ENCODE peak calls at places on chromosomes 13 and 19, in seven cellular contexts. One of them, this sample, is unnamed.

GRCh38 chr13:86409466-86410241 is 610.4 kb upstream of the SLITRK6 start:
- DNase-seq in EL: no peak
- DNase-seq in NCI-H345: no peak
- DNase-seq in naive thymus-derived CD4-positive, alpha-beta T cell: no peak
- DNase-seq in NCI-H1417 treated with DMSO at 0.1 percent for 48 hours: no peak
- DNase-seq in NCI-H510A: no peak
- DNase-seq in tibial artery: no peak
- DNase-seq in this sample: no peak

GRCh38 chr13:66513728-66514127 is 716.4 kb downstream of the PCDH9 start:
- DNase-seq in EL: peak; percentile 12
- DNase-seq in NCI-H345: no peak
- DNase-seq in naive thymus-derived CD4-positive, alpha-beta T cell: no peak
- DNase-seq in NCI-H1417 treated with DMSO at 0.1 percent for 48 hours: no peak
- DNase-seq in NCI-H510A: no peak
- DNase-seq in tibial artery: no peak
- DNase-seq in this sample: no peak

GRCh38 chr13:112888238-112889111 is 80.5 kb upstream of the MCF2L start:
- DNase-seq in EL: no peak
- DNase-seq in NCI-H345: no peak
- DNase-seq in naive thymus-derived CD4-positive, alpha-beta T cell: no peak
- DNase-seq in NCI-H1417 treated with DMSO at 0.1 percent for 48 hours: no peak
- DNase-seq in NCI-H510A: no peak
- DNase-seq in tibial artery: no peak
- DNase-seq in this sample: no peak

GRCh38 chr13:112752711-112753541 is 63.1 kb downstream of the ATP11A start:
- DNase-seq in EL: no peak
- DNase-seq in NCI-H345: no peak
- DNase-seq in naive thymus-derived CD4-positive, alpha-beta T cell: no peak
- DNase-seq in NCI-H1417 treated with DMSO at 0.1 percent for 48 hours: no peak
- DNase-seq in NCI-H510A: no peak
- DNase-seq in tibial artery: no peak
- DNase-seq in this sample: no peak

GRCh38 chr19:48639483-48640375 is 2.5 kb upstream of the DBP start:
- DNase-seq in EL: peak; percentile 1
- DNase-seq in NCI-H345: no peak
- DNase-seq in naive thymus-derived CD4-positive, alpha-beta T cell: no peak
- DNase-seq in NCI-H1417 treated with DMSO at 0.1 percent for 48 hours: no peak
- DNase-seq in NCI-H510A: no peak
- DNase-seq in tibial artery: no peak
- DNase-seq in this sample: no peak

GRCh38 chr19:31612873-31613272 is 263.6 kb upstream of the TSHZ3 start:
- DNase-seq in EL: no peak
- DNase-seq in NCI-H345: no peak
- DNase-seq in naive thymus-derived CD4-positive, alpha-beta T cell: no peak
- DNase-seq in NCI-H1417 treated with DMSO at 0.1 percent for 48 hours: no peak
- DNase-seq in NCI-H510A: no peak
- DNase-seq in tibial artery: no peak
- DNase-seq in this sample: no peak

GRCh38 chr13:96792736-96793444 is 201.4 kb downstream of the OXGR1 start:
- DNase-seq in EL: peak; percentile 3
- DNase-seq in NCI-H345: no peak
- DNase-seq in naive thymus-derived CD4-positive, alpha-beta T cell: no peak
- DNase-seq in NCI-H1417 treated with DMSO at 0.1 percent for 48 hours: no peak
- DNase-seq in NCI-H510A: no peak
- DNase-seq in tibial artery: no peak
- DNase-seq in this sample: no peak

GRCh38 chr13:50055454-50055853 is 40.2 kb downstream of the KCNRG start:
- DNase-seq in EL: no peak
- DNase-seq in NCI-H345: no peak
- DNase-seq in naive thymus-derived CD4-positive, alpha-beta T cell: no peak
- DNase-seq in NCI-H1417 treated with DMSO at 0.1 percent for 48 hours: no peak
- DNase-seq in NCI-H510A: no peak
- DNase-seq in tibial artery: no peak
- DNase-seq in this sample: no peak

GRCh38 chr19:14059093-14059480 is 2.8 kb downstream of the PALM3 start:
- DNase-seq in EL: no peak
- DNase-seq in NCI-H345: no peak
- DNase-seq in naive thymus-derived CD4-positive, alpha-beta T cell: peak; percentile 46
- DNase-seq in NCI-H1417 treated with DMSO at 0.1 percent for 48 hours: no peak
- DNase-seq in NCI-H510A: no peak
- DNase-seq in tibial artery: no peak
- DNase-seq in this sample: peak; percentile 53

GRCh38 chr13:87941244-87941643 is 270.1 kb downstream of the SLITRK5 start:
- DNase-seq in EL: no peak
- DNase-seq in NCI-H345: no peak
- DNase-seq in naive thymus-derived CD4-positive, alpha-beta T cell: no peak
- DNase-seq in NCI-H1417 treated with DMSO at 0.1 percent for 48 hours: no peak
- DNase-seq in NCI-H510A: no peak
- DNase-seq in tibial artery: no peak
- DNase-seq in this sample: no peak

GRCh38 chr13:95564948-95565347 is 12.4 kb downstream of the CLDN10 start:
- DNase-seq in EL: peak; percentile 48
- DNase-seq in NCI-H345: no peak
- DNase-seq in naive thymus-derived CD4-positive, alpha-beta T cell: no peak
- DNase-seq in NCI-H1417 treated with DMSO at 0.1 percent for 48 hours: no peak
- DNase-seq in NCI-H510A: no peak
- DNase-seq in tibial artery: no peak
- DNase-seq in this sample: no peak

GRCh38 chr13:26017196-26017921 is 34.5 kb downstream of the SHISA2 start:
- DNase-seq in EL: no peak
- DNase-seq in NCI-H345: peak; percentile 23
- DNase-seq in naive thymus-derived CD4-positive, alpha-beta T cell: no peak
- DNase-seq in NCI-H1417 treated with DMSO at 0.1 percent for 48 hours: no peak
- DNase-seq in NCI-H510A: no peak
- DNase-seq in tibial artery: no peak
- DNase-seq in this sample: no peak

GRCh38 chr13:24502567-24503375 is 9.8 kb downstream of the PARP4 start:
- DNase-seq in EL: peak; percentile 75
- DNase-seq in NCI-H345: peak; percentile 7
- DNase-seq in naive thymus-derived CD4-positive, alpha-beta T cell: no peak
- DNase-seq in NCI-H1417 treated with DMSO at 0.1 percent for 48 hours: no peak
- DNase-seq in NCI-H510A: no peak
- DNase-seq in tibial artery: no peak
- DNase-seq in this sample: no peak

GRCh38 chr19:51489113-51489512 is 10.8 kb downstream of the CEACAM18 start:
- DNase-seq in EL: no peak
- DNase-seq in NCI-H345: no peak
- DNase-seq in naive thymus-derived CD4-positive, alpha-beta T cell: no peak
- DNase-seq in NCI-H1417 treated with DMSO at 0.1 percent for 48 hours: no peak
- DNase-seq in NCI-H510A: no peak
- DNase-seq in tibial artery: no peak
- DNase-seq in this sample: no peak

GRCh38 chr13:111941845-111942447 is 125.0 kb upstream of the SOX1 start:
- DNase-seq in EL: no peak
- DNase-seq in NCI-H345: no peak
- DNase-seq in naive thymus-derived CD4-positive, alpha-beta T cell: no peak
- DNase-seq in NCI-H1417 treated with DMSO at 0.1 percent for 48 hours: no peak
- DNase-seq in NCI-H510A: no peak
- DNase-seq in tibial artery: no peak
- DNase-seq in this sample: no peak

GRCh38 chr19:30245401-30246039 is 126.7 kb upstream of the ZNF536 start:
- DNase-seq in EL: no peak
- DNase-seq in NCI-H345: no peak
- DNase-seq in naive thymus-derived CD4-positive, alpha-beta T cell: no peak
- DNase-seq in NCI-H1417 treated with DMSO at 0.1 percent for 48 hours: no peak
- DNase-seq in NCI-H510A: no peak
- DNase-seq in tibial artery: no peak
- DNase-seq in this sample: no peak

GRCh38 chr19:17829855-17830566 is 8.7 kb upstream of the INSL3 start:
- DNase-seq in EL: no peak
- DNase-seq in NCI-H345: peak; percentile 75
- DNase-seq in naive thymus-derived CD4-positive, alpha-beta T cell: no peak
- DNase-seq in NCI-H1417 treated with DMSO at 0.1 percent for 48 hours: no peak
- DNase-seq in NCI-H510A: no peak
- DNase-seq in tibial artery: no peak
- DNase-seq in this sample: no peak

GRCh38 chr13:49052801-49053200 is 77.1 kb downstream of the FNDC3A start:
- DNase-seq in EL: no peak
- DNase-seq in NCI-H345: no peak
- DNase-seq in naive thymus-derived CD4-positive, alpha-beta T cell: no peak
- DNase-seq in NCI-H1417 treated with DMSO at 0.1 percent for 48 hours: no peak
- DNase-seq in NCI-H510A: no peak
- DNase-seq in tibial artery: no peak
- DNase-seq in this sample: no peak

GRCh38 chr13:27969073-27969865 is at the start of gene CDX2:
- DNase-seq in EL: no peak
- DNase-seq in NCI-H345: peak; percentile 1
- DNase-seq in naive thymus-derived CD4-positive, alpha-beta T cell: no peak
- DNase-seq in NCI-H1417 treated with DMSO at 0.1 percent for 48 hours: no peak
- DNase-seq in NCI-H510A: peak; percentile 65
- DNase-seq in tibial artery: no peak
- DNase-seq in this sample: no peak

GRCh38 chr13:74464656-74465055 is 330.5 kb upstream of the KLF12 start:
- DNase-seq in EL: no peak
- DNase-seq in NCI-H345: no peak
- DNase-seq in naive thymus-derived CD4-positive, alpha-beta T cell: no peak
- DNase-seq in NCI-H1417 treated with DMSO at 0.1 percent for 48 hours: no peak
- DNase-seq in NCI-H510A: no peak
- DNase-seq in tibial artery: no peak
- DNase-seq in this sample: no peak

GRCh38 chr19:37309834-37310575 is 60.9 kb upstream of the ZNF527 start:
- DNase-seq in EL: no peak
- DNase-seq in NCI-H345: peak; percentile 45
- DNase-seq in naive thymus-derived CD4-positive, alpha-beta T cell: no peak
- DNase-seq in NCI-H1417 treated with DMSO at 0.1 percent for 48 hours: no peak
- DNase-seq in NCI-H510A: no peak
- DNase-seq in tibial artery: no peak
- DNase-seq in this sample: no peak

GRCh38 chr19:50548191-50549058 is 19.8 kb downstream of the LRRC4B start:
- DNase-seq in EL: no peak
- DNase-seq in NCI-H345: no peak
- DNase-seq in naive thymus-derived CD4-positive, alpha-beta T cell: no peak
- DNase-seq in NCI-H1417 treated with DMSO at 0.1 percent for 48 hours: no peak
- DNase-seq in NCI-H510A: no peak
- DNase-seq in tibial artery: no peak
- DNase-seq in this sample: no peak

GRCh38 chr19:5141278-5141925 is 172.5 kb downstream of the KDM4B start:
- DNase-seq in EL: no peak
- DNase-seq in NCI-H345: no peak
- DNase-seq in naive thymus-derived CD4-positive, alpha-beta T cell: no peak
- DNase-seq in NCI-H1417 treated with DMSO at 0.1 percent for 48 hours: no peak
- DNase-seq in NCI-H510A: no peak
- DNase-seq in tibial artery: no peak
- DNase-seq in this sample: no peak

GRCh38 chr19:1039646-1040475 is at the start of gene ABCA7:
- DNase-seq in EL: peak; percentile 97
- DNase-seq in NCI-H345: peak; percentile 99
- DNase-seq in naive thymus-derived CD4-positive, alpha-beta T cell: peak; percentile 98
- DNase-seq in NCI-H1417 treated with DMSO at 0.1 percent for 48 hours: peak; percentile 99
- DNase-seq in NCI-H510A: peak; percentile 88
- DNase-seq in tibial artery: peak; percentile 98
- DNase-seq in this sample: peak; percentile 99

GRCh38 chr13:72536668-72537399 is 190.6 kb downstream of the MZT1 start:
- DNase-seq in EL: no peak
- DNase-seq in NCI-H345: no peak
- DNase-seq in naive thymus-derived CD4-positive, alpha-beta T cell: no peak
- DNase-seq in NCI-H1417 treated with DMSO at 0.1 percent for 48 hours: no peak
- DNase-seq in NCI-H510A: no peak
- DNase-seq in tibial artery: no peak
- DNase-seq in this sample: no peak

GRCh38 chr13:77980592-77980991 is 62.0 kb upstream of the EDNRB start:
- DNase-seq in EL: peak; percentile 62
- DNase-seq in NCI-H345: no peak
- DNase-seq in naive thymus-derived CD4-positive, alpha-beta T cell: no peak
- DNase-seq in NCI-H1417 treated with DMSO at 0.1 percent for 48 hours: no peak
- DNase-seq in NCI-H510A: no peak
- DNase-seq in tibial artery: no peak
- DNase-seq in this sample: no peak

GRCh38 chr13:96053003-96053703 is at the start of gene UGGT2:
- DNase-seq in EL: peak; percentile 94
- DNase-seq in NCI-H345: peak; percentile 89
- DNase-seq in naive thymus-derived CD4-positive, alpha-beta T cell: peak; percentile 22
- DNase-seq in NCI-H1417 treated with DMSO at 0.1 percent for 48 hours: peak; percentile 84
- DNase-seq in NCI-H510A: peak; percentile 78
- DNase-seq in tibial artery: peak; percentile 97
- DNase-seq in this sample: no peak

GRCh38 chr13:25478186-25478585 is 106.4 kb downstream of the ATP8A2 start:
- DNase-seq in EL: no peak
- DNase-seq in NCI-H345: no peak
- DNase-seq in naive thymus-derived CD4-positive, alpha-beta T cell: no peak
- DNase-seq in NCI-H1417 treated with DMSO at 0.1 percent for 48 hours: no peak
- DNase-seq in NCI-H510A: no peak
- DNase-seq in tibial artery: no peak
- DNase-seq in this sample: no peak

GRCh38 chr19:28971513-28971912 is 241.4 kb downstream of the UQCRFS1 start:
- DNase-seq in EL: no peak
- DNase-seq in NCI-H345: no peak
- DNase-seq in naive thymus-derived CD4-positive, alpha-beta T cell: no peak
- DNase-seq in NCI-H1417 treated with DMSO at 0.1 percent for 48 hours: no peak
- DNase-seq in NCI-H510A: no peak
- DNase-seq in tibial artery: no peak
- DNase-seq in this sample: no peak

GRCh38 chr19:47471733-47472457 is at the start of gene SLC8A2:
- DNase-seq in EL: peak; percentile 55
- DNase-seq in NCI-H345: peak; percentile 63
- DNase-seq in naive thymus-derived CD4-positive, alpha-beta T cell: peak; percentile 42
- DNase-seq in NCI-H1417 treated with DMSO at 0.1 percent for 48 hours: no peak
- DNase-seq in NCI-H510A: peak; percentile 63
- DNase-seq in tibial artery: peak; percentile 88
- DNase-seq in this sample: peak; percentile 49

GRCh38 chr13:46753137-46753536 is 43.8 kb downstream of the ESD start:
- DNase-seq in EL: no peak
- DNase-seq in NCI-H345: no peak
- DNase-seq in naive thymus-derived CD4-positive, alpha-beta T cell: no peak
- DNase-seq in NCI-H1417 treated with DMSO at 0.1 percent for 48 hours: no peak
- DNase-seq in NCI-H510A: no peak
- DNase-seq in tibial artery: no peak
- DNase-seq in this sample: no peak

GRCh38 chr19:40549007-40549708 is 27.5 kb upstream of the SHKBP1 start:
- DNase-seq in EL: peak; percentile 50
- DNase-seq in NCI-H345: peak; percentile 93
- DNase-seq in naive thymus-derived CD4-positive, alpha-beta T cell: peak; percentile 51
- DNase-seq in NCI-H1417 treated with DMSO at 0.1 percent for 48 hours: no peak
- DNase-seq in NCI-H510A: no peak
- DNase-seq in tibial artery: no peak
- DNase-seq in this sample: peak; percentile 66

GRCh38 chr13:78601886-78602560 is 1.3 kb downstream of the POU4F1 start:
- DNase-seq in EL: no peak
- DNase-seq in NCI-H345: no peak
- DNase-seq in naive thymus-derived CD4-positive, alpha-beta T cell: no peak
- DNase-seq in NCI-H1417 treated with DMSO at 0.1 percent for 48 hours: no peak
- DNase-seq in NCI-H510A: no peak
- DNase-seq in tibial artery: no peak
- DNase-seq in this sample: no peak

GRCh38 chr19:52703917-52704316 is 30.9 kb downstream of the ZNF611 start:
- DNase-seq in EL: no peak
- DNase-seq in NCI-H345: no peak
- DNase-seq in naive thymus-derived CD4-positive, alpha-beta T cell: no peak
- DNase-seq in NCI-H1417 treated with DMSO at 0.1 percent for 48 hours: no peak
- DNase-seq in NCI-H510A: no peak
- DNase-seq in tibial artery: no peak
- DNase-seq in this sample: no peak

GRCh38 chr19:38213911-38214625 is 10.0 kb downstream of the DPF1 start:
- DNase-seq in EL: peak; percentile 58
- DNase-seq in NCI-H345: no peak
- DNase-seq in naive thymus-derived CD4-positive, alpha-beta T cell: no peak
- DNase-seq in NCI-H1417 treated with DMSO at 0.1 percent for 48 hours: no peak
- DNase-seq in NCI-H510A: no peak
- DNase-seq in tibial artery: no peak
- DNase-seq in this sample: peak; percentile 36

GRCh38 chr13:38582133-38582532 is 104.7 kb upstream of the FREM2 start:
- DNase-seq in EL: peak; percentile 42
- DNase-seq in NCI-H345: peak; percentile 70
- DNase-seq in naive thymus-derived CD4-positive, alpha-beta T cell: no peak
- DNase-seq in NCI-H1417 treated with DMSO at 0.1 percent for 48 hours: no peak
- DNase-seq in NCI-H510A: no peak
- DNase-seq in tibial artery: no peak
- DNase-seq in this sample: no peak

GRCh38 chr13:95432141-95432540 is 120.4 kb upstream of the CLDN10 start:
- DNase-seq in EL: no peak
- DNase-seq in NCI-H345: no peak
- DNase-seq in naive thymus-derived CD4-positive, alpha-beta T cell: no peak
- DNase-seq in NCI-H1417 treated with DMSO at 0.1 percent for 48 hours: no peak
- DNase-seq in NCI-H510A: no peak
- DNase-seq in tibial artery: no peak
- DNase-seq in this sample: no peak

GRCh38 chr19:8665468-8666213 is 33.0 kb downstream of the ACTL9 start:
- DNase-seq in EL: no peak
- DNase-seq in NCI-H345: no peak
- DNase-seq in naive thymus-derived CD4-positive, alpha-beta T cell: no peak
- DNase-seq in NCI-H1417 treated with DMSO at 0.1 percent for 48 hours: no peak
- DNase-seq in NCI-H510A: no peak
- DNase-seq in tibial artery: no peak
- DNase-seq in this sample: no peak

This sample was measured in T-helper 9 cell.